ENCODE peak calls at places on chromosomes 16 and 17, in eight cellular contexts. Y, X, D, G, S, L, A and U are unnamed samples.

GRCh38 chr16:12186774-12187335 is 210.3 kb downstream of the SNX29 start:
- DNase-seq in Y (peak; percentile 44), X (peak; percentile 76), D (no peak), G (no peak), S (no peak), L (no peak), A (no peak), U (no peak)

GRCh38 chr17:50905460-50905803 is 39.3 kb upstream of the TOB1 start:
- DNase-seq in Y (no peak), X (peak; percentile 61), D (no peak), G (peak; percentile 49), S (no peak), L (peak; percentile 52), A (no peak), U (no peak)

GRCh38 chr16:2532494-2533141 is 1.4 kb upstream of the CEMP1 start:
- DNase-seq in Y (peak; percentile 52), X (peak; percentile 48), D (peak; percentile 61), G (peak; percentile 94), S (peak; percentile 93), L (peak; percentile 82), A (peak; percentile 26), U (peak; percentile 58)

GRCh38 chr16:31221357-31222160 is 4.6 kb upstream of the PYDC1 start:
- DNase-seq in Y (no peak), X (no peak), D (no peak), G (no peak), S (no peak), L (no peak), A (no peak), U (no peak)

GRCh38 chr17:52233632-52234031 is 75.1 kb upstream of the CA10 start:
- DNase-seq in Y (no peak), X (no peak), D (no peak), G (peak; percentile 20), S (no peak), L (no peak), A (no peak), U (no peak)

GRCh38 chr17:69669441-69670178 is 255.1 kb downstream of the MAP2K6 start:
- DNase-seq in Y (no peak), X (no peak), D (no peak), G (peak; percentile 10), S (no peak), L (no peak), A (peak; percentile 59), U (no peak)

GRCh38 chr17:74604200-74604599 is 12.1 kb upstream of the CD300LD start:
- DNase-seq in Y (no peak), X (no peak), D (no peak), G (peak; percentile 53), S (no peak), L (no peak), A (no peak), U (no peak)

GRCh38 chr16:19417640-19418039 is at the start of gene TMC5:
- DNase-seq in Y (no peak), X (no peak), D (no peak), G (no peak), S (no peak), L (no peak), A (no peak), U (no peak)

GRCh38 chr16:64098451-64098850 is 1023.4 kb downstream of the CDH11 start:
- DNase-seq in Y (no peak), X (no peak), D (no peak), G (no peak), S (no peak), L (no peak), A (no peak), U (no peak)

GRCh38 chr16:89722392-89723278 is 1.3 kb downstream of the ZNF276 start:
- DNase-seq in Y (peak; percentile 40), X (peak; percentile 75), D (peak; percentile 63), G (peak; percentile 67), S (peak; percentile 87), L (peak; percentile 48), A (peak; percentile 60), U (no peak)

GRCh38 chr16:17365591-17366298 is 105.0 kb downstream of the XYLT1 start:
- DNase-seq in Y (peak; percentile 48), X (no peak), D (peak; percentile 60), G (peak; percentile 45), S (no peak), L (no peak), A (peak; percentile 61), U (no peak)

GRCh38 chr17:54948380-54948779 is 20.1 kb downstream of the COX11 start:
- DNase-seq in Y (peak; percentile 93), X (peak; percentile 90), D (peak; percentile 58), G (no peak), S (no peak), L (no peak), A (peak; percentile 99), U (no peak)

GRCh38 chr16:54093281-54093680 is 193.3 kb downstream of the IRX3 start:
- DNase-seq in Y (no peak), X (no peak), D (peak; percentile 10), G (no peak), S (no peak), L (no peak), A (peak; percentile 12), U (no peak)

GRCh38 chr16:54098247-54098646 is 188.3 kb downstream of the IRX3 start:
- DNase-seq in Y (no peak), X (no peak), D (no peak), G (no peak), S (no peak), L (no peak), A (no peak), U (no peak)

GRCh38 chr16:54096607-54097006 is 190.0 kb downstream of the IRX3 start:
- DNase-seq in Y (no peak), X (no peak), D (no peak), G (no peak), S (no peak), L (no peak), A (no peak), U (no peak)

GRCh38 chr16:54097774-54098173 is 188.8 kb downstream of the IRX3 start:
- DNase-seq in Y (no peak), X (no peak), D (no peak), G (no peak), S (no peak), L (no peak), A (no peak), U (no peak)

DNA sequence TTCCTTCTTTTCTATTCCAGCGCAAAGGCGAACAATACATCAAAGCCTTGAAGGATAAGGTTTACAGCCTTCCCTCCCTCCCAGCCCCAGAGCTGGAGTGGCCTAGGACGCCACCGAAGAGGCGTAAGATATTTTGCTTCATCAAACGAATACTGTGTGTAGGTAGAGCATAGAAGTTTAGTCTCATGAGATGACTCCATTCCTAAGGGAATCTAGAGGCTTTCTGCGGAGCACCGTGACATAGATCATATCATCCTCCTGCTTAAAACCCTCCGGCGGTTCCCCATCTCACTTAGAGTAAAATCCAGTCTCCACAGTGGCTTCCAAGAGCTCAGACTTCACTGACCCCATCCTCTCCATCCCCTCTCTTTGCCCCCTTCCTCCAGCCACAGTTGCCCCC is 191.9 kb downstream of the IRX3 start:
- DNase-seq in Y (no peak), X (no peak), D (no peak), G (no peak), S (no peak), L (no peak), A (no peak), U (no peak)
- H3K36me3 ChIP-seq in Y (no peaks in the 10 kb centered on the region), X (no peaks in the 10 kb centered on the region), D (no peaks in the 10 kb centered on the region), G (no peaks in the 10 kb centered on the region), S (no peaks in the 10 kb centered on the region), L (no peaks in the 10 kb centered on the region), A (no peaks in the 10 kb centered on the region), U (peaks cover 40% of the 10 kb centered on the region)

GRCh38 chr16:62907562-62907961 is 871.3 kb upstream of the CDH8 start:
- DNase-seq in Y (no peak), X (no peak), D (no peak), G (no peak), S (no peak), L (no peak), A (no peak), U (no peak)

GRCh38 chr16:62899737-62900136 is 863.5 kb upstream of the CDH8 start:
- DNase-seq in Y (no peak), X (no peak), D (no peak), G (no peak), S (no peak), L (no peak), A (no peak), U (no peak)

GRCh38 chr16:62909597-62909996 is 873.4 kb upstream of the CDH8 start:
- DNase-seq in Y (no peak), X (no peak), D (no peak), G (no peak), S (no peak), L (no peak), A (no peak), U (no peak)

GRCh38 chr16:62903961-62904502 is 867.8 kb upstream of the CDH8 start:
- DNase-seq in Y (no peak), X (no peak), D (no peak), G (no peak), S (no peak), L (no peak), A (no peak), U (no peak)
- H3K27ac ChIP-seq in Y (no peak overlapping the region), X (no peak overlapping the region), D (no peak overlapping the region), G (no peak overlapping the region), S (no peak overlapping the region), L (no peak overlapping the region), A (no peak overlapping the region), U (no peak overlapping the region)

DNA sequence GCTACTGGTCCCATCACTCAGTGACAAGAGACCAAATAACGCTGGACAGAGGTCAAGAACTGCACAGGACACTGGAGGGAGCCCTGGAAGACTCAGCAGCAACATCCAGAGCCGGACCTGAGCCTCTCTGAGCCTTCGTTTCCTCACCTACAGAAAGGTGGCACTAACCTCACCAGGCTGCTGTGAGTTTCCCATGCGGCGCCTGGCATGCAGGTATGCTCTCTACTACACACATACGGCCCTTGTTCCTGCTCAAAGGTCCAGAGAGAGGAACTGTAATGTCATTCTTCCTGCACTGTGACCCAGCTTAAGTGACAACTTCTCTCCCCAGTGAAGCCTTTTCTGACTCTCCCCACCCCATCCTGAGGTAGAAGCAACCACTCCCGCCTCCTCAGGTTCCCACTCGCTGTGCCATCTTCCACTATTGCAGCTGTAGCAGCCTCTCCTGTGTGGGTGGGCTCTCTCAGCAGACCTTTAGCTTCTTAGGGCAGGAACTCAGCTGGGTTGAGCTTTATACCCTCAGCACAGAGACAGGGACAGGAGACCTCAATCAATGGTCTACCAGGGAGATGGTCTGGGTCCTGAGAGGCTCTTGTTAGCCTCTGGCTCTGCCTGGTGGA is 43.9 kb upstream of the SREBF1 start:
- DNase-seq in Y (no peak), X (no peak), D (no peak), G (peak; percentile 75), S (no peak), L (no peak), A (no peak), U (no peak)
- H3K36me3 ChIP-seq in Y (peaks cover 17% of the 10 kb centered on the region), X (no peaks in the 10 kb centered on the region), D (peaks cover 5% of the 10 kb centered on the region), G (peaks cover 14% of the 10 kb centered on the region), S (peaks cover 56% of the 10 kb centered on the region), L (no peaks in the 10 kb centered on the region), A (peaks cover 6% of the 10 kb centered on the region), U (peaks cover 86% of the 10 kb centered on the region)

DNA sequence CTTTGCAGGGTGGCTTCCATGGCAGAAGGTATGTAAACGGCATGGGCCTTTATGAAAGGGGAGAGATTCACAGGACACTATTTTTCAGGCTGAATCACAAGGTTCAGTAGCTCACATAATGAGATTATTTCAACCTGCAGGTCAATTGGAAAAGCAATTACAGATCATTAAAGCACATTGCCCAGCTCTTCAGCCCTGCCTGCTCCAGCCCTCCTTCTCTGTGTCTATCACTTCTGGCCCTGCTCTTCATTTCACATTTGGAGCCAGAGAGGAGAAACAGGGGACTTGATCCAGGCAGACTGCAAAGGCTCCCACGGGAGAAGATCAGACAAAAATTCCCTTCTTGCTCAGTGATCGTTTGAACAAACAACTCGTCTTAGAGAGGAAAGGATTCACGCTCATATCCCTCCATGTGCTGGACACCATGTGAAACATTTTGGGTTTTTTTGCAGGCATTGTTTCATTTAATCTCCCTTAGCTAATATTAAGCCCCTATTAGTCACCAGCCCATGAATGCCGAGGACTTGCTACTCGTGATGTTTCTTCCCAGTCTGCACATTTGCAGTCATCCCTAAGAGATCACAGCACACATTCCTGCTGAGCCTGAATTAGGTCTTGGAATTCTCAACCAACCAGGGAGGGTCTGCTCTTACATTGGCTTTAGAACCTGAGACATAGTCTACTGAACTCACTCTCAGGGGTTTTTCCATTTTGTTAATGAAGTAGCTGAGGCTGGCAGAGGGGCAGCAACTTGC is 443.9 kb upstream of the CCL2 start:
- DNase-seq in Y (no peak), X (no peak), D (no peak), G (no peak), S (no peak), L (no peak), A (no peak), U (no peak)
- H3K27ac ChIP-seq in Y (no peak overlapping the region), X (no peak overlapping the region), D (no peak overlapping the region), G (no peak overlapping the region), S (no peak overlapping the region), L (no peak overlapping the region), A (no peak overlapping the region), U (no peak overlapping the region)